ENCODE peak calls at places on chromosome 10, in ten cellular contexts. N, P, M, R, S, I, T, A, J and Z are unnamed samples.

GRCh38 chr10:69861251-69862240 is 59.8 kb downstream of the COL13A1 start:
- DNase-seq in S (peak), I (peak), R (no peak), A (peak), N (no peak), T (peak), J (peak), P (no peak), M (no peak), Z (no peak)

GRCh38 chr10:3666525-3667302 is 118.3 kb downstream of the KLF6 start:
- DNase-seq in S (no peak), M (peak), J (no peak), T (no peak), A (no peak), I (no peak), P (no peak), N (peak), R (no peak), Z (no peak)

GRCh38 chr10:43689618-43689954 is 40.9 kb upstream of the ZNF32 start:
- DNase-seq in R (peak), A (peak), T (no peak), I (no peak), S (no peak), P (peak), M (no peak), N (no peak), J (no peak), Z (no peak)

GRCh38 chr10:4595920-4596319 is 230.1 kb upstream of the AKR1E2 start:
- DNase-seq in P (no peak), T (no peak), S (no peak), I (peak), R (no peak), N (no peak), M (no peak), A (peak), J (no peak), Z (no peak)

GRCh38 chr10:121437596-121437995 is 160.6 kb downstream of the FGFR2 start:
- DNase-seq in N (no peak), M (no peak), A (no peak), T (peak), S (no peak), R (peak), I (no peak), J (no peak), P (no peak), Z (no peak)

GRCh38 chr10:129864082-129864481 is 100.0 kb downstream of the EBF3 start:
- DNase-seq in I (no peak), R (no peak), M (no peak), S (no peak), A (no peak), J (no peak), P (no peak), N (no peak), T (no peak), Z (no peak)

GRCh38 chr10:34320265-34320664 is 494.8 kb downstream of the PARD3 start:
- DNase-seq in N (no peak), P (no peak), A (no peak), I (no peak), M (no peak), T (no peak), J (no peak), S (no peak), R (no peak), Z (no peak)

GRCh38 chr10:113617086-113617485 is 46.8 kb downstream of the NRAP start:
- DNase-seq in J (no peak), N (no peak), P (no peak), R (no peak), I (no peak), A (no peak), M (no peak), T (no peak), S (no peak), Z (no peak)

GRCh38 chr10:29839826-29840515 is 205.2 kb upstream of the SVIL start:
- DNase-seq in P (no peak), I (no peak), J (no peak), T (no peak), A (no peak), S (no peak), M (no peak), R (no peak), N (no peak), Z (no peak)

GRCh38 chr10:91462423-91462822 is 52.3 kb downstream of the HECTD2 start:
- DNase-seq in I (peak), R (no peak), P (no peak), A (peak), M (no peak), N (no peak), J (peak), T (no peak), S (no peak), Z (no peak)

GRCh38 chr10:123496336-123496735 is 169.8 kb upstream of the GPR26 start:
- DNase-seq in I (no peak), N (no peak), R (no peak), P (no peak), A (no peak), S (no peak), M (no peak), T (no peak), J (no peak), Z (no peak)

GRCh38 chr10:48209246-48209645 is 65.2 kb downstream of the FRMPD2 start:
- DNase-seq in J (no peak), R (no peak), I (peak), S (no peak), T (no peak), M (no peak), P (no peak), N (no peak), A (peak), Z (no peak)

GRCh38 chr10:72567884-72568283 is 58.0 kb downstream of the MICU1 start:
- DNase-seq in T (peak), N (no peak), S (peak), R (peak), J (no peak), I (no peak), A (peak), P (no peak), M (no peak), Z (no peak)

GRCh38 chr10:60423920-60424319 is 34.2 kb upstream of the ANK3 start:
- DNase-seq in N (no peak), A (no peak), J (no peak), P (no peak), S (no peak), M (no peak), T (no peak), R (no peak), I (no peak), Z (no peak)

GRCh38 chr10:100970914-100971811 is 1.9 kb downstream of the SEMA4G start:
- DNase-seq in A (no peak), N (no peak), T (no peak), M (no peak), J (no peak), P (no peak), I (no peak), R (no peak), S (no peak), Z (no peak)

GRCh38 chr10:28179490-28180099 is 123.3 kb downstream of the MPP7 start:
- DNase-seq in S (peak), M (peak), J (peak), I (peak), N (no peak), T (peak), R (peak), A (peak), P (no peak), Z (peak)

GRCh38 chr10:71735709-71736569 is 16.4 kb upstream of the C10orf105 start:
- DNase-seq in J (no peak), S (no peak), N (peak), A (no peak), M (no peak), R (no peak), P (peak), T (no peak), I (no peak), Z (peak)

GRCh38 chr10:78165617-78166016 is 132.0 kb downstream of the RPS24 start:
- DNase-seq in P (no peak), N (no peak), R (peak), S (peak), I (no peak), J (no peak), M (no peak), A (no peak), T (no peak), Z (no peak)

GRCh38 chr10:70115948-70116682 is 16.5 kb downstream of the AIFM2 start:
- DNase-seq in I (peak), T (peak), M (peak), P (peak), R (peak), J (no peak), S (peak), N (peak), A (peak), Z (peak)

GRCh38 chr10:132957131-132957530 is 14.8 kb upstream of the CFAP46 start:
- DNase-seq in I (no peak), M (no peak), S (no peak), J (no peak), P (no peak), A (no peak), R (no peak), T (no peak), N (no peak), Z (no peak)

GRCh38 chr10:23194966-23195845 is 3.1 kb downstream of the PTF1A start:
- DNase-seq in N (no peak), A (no peak), T (no peak), J (no peak), M (no peak), R (no peak), P (no peak), I (no peak), S (no peak), Z (no peak)

GRCh38 chr10:117544729-117545140 is 2.2 kb downstream of the EMX2 start:
- DNase-seq in I (no peak), S (peak), T (no peak), J (no peak), R (no peak), M (no peak), P (no peak), A (no peak), N (no peak), Z (no peak)

GRCh38 chr10:79383974-79384606 is 36.8 kb downstream of the PPIF start:
- DNase-seq in A (no peak), M (no peak), N (no peak), S (no peak), J (no peak), R (no peak), T (no peak), I (no peak), P (no peak), Z (no peak)

GRCh38 chr10:127319691-127320090 is 123.3 kb upstream of the INSYN2A start:
- DNase-seq in M (no peak), N (no peak), A (no peak), P (no peak), J (no peak), R (no peak), T (no peak), I (no peak), S (no peak), Z (no peak)

GRCh38 chr10:18145652-18146051 is 5.4 kb downstream of the CACNB2 start:
- DNase-seq in R (no peak), N (no peak), T (no peak), S (no peak), A (peak), M (no peak), I (peak), P (no peak), J (no peak), Z (no peak)

GRCh38 chr10:51960494-51960895 is 261.1 kb upstream of the CSTF2T start:
- DNase-seq in T (peak), M (no peak), I (peak), J (peak), P (no peak), A (peak), R (peak), S (peak), N (no peak), Z (peak)

GRCh38 chr10:77666821-77667220 is 29.2 kb upstream of the KCNMA1 start:
- DNase-seq in M (no peak), R (no peak), T (no peak), I (no peak), S (no peak), P (no peak), A (no peak), N (no peak), J (no peak), Z (no peak)

GRCh38 chr10:50788951-50789904 is 49.5 kb downstream of the ASAH2B start:
- DNase-seq in R (peak), S (peak), I (peak), A (peak), M (no peak), P (no peak), T (peak), J (peak), N (no peak), Z (no peak)

GRCh38 chr10:111077715-111078504 is 1.1 kb downstream of the ADRA2A start:
- DNase-seq in I (no peak), S (peak), R (no peak), A (peak), J (no peak), M (no peak), P (no peak), N (no peak), T (no peak), Z (no peak)

GRCh38 chr10:49268185-49268584 is 30.8 kb upstream of the C10orf71 start:
- DNase-seq in A (no peak), R (no peak), T (no peak), M (no peak), P (no peak), I (no peak), J (no peak), S (no peak), N (no peak), Z (no peak)

GRCh38 chr10:57696641-57697040 is 571.1 kb downstream of the IPMK start:
- DNase-seq in T (no peak), I (peak), J (peak), S (no peak), M (no peak), A (peak), N (no peak), R (no peak), P (no peak), Z (no peak)

GRCh38 chr10:6068422-6068821 is 6.3 kb upstream of the IL2RA start:
- DNase-seq in S (no peak), M (peak), T (peak), I (no peak), R (no peak), A (no peak), N (no peak), P (no peak), J (no peak), Z (no peak)

GRCh38 chr10:124474502-124475070 is 13.0 kb downstream of the LHPP start:
- DNase-seq in N (no peak), P (no peak), I (no peak), R (no peak), T (peak), M (no peak), S (no peak), J (no peak), A (no peak), Z (no peak)

GRCh38 chr10:113856563-113856962 is 2.1 kb downstream of the NHLRC2 start:
- DNase-seq in N (no peak), S (no peak), P (no peak), M (no peak), A (peak), R (no peak), I (no peak), T (no peak), J (no peak), Z (no peak)

GRCh38 chr10:127309609-127310008 is 113.2 kb upstream of the INSYN2A start:
- DNase-seq in J (peak), I (peak), M (no peak), A (peak), R (no peak), N (no peak), T (no peak), S (no peak), P (no peak), Z (no peak)

GRCh38 chr10:43978936-43979335 is 330.3 kb upstream of the ZNF32 start:
- DNase-seq in M (no peak), I (no peak), T (no peak), R (no peak), S (no peak), P (no peak), J (no peak), N (no peak), A (no peak), Z (no peak)

GRCh38 chr10:20855398-20856038 is 41.6 kb downstream of the NEBL start:
- DNase-seq in T (peak), S (peak), N (no peak), R (no peak), A (peak), P (no peak), M (no peak), J (no peak), I (peak), Z (no peak)